ENCODE peak calls at places on chromosomes 3 and 15, in six cellular contexts. I is HFFc6, M is hepatocyte, A is dorsolateral prefrontal cortex, O is neural progenitor cell, P is Panc1. U is an unnamed sample.

GRCh38 chr3:122758877-122759670 is 34.6 kb downstream of the HSPBAP1 start:
- DNase-seq in I (no peak), M (no peak), A (no peak), O (no peak), P (no peak), U (no peak)

GRCh38 chr15:50224606-50225005 is 40.9 kb downstream of the HDC start:
- DNase-seq in I (peak; percentile 27), M (no peak), A (no peak), O (no peak), P (no peak), U (no peak)

GRCh38 chr15:94576889-94577533 is 345.6 kb downstream of the MCTP2 start:
- DNase-seq in I (no peak), M (peak; percentile 29), A (no peak), O (peak; percentile 65), P (peak; percentile 33), U (peak; percentile 72)

GRCh38 chr3:112302881-112303761 is 9.1 kb upstream of the SLC9C1 start:
- DNase-seq in I (no peak), M (peak; percentile 16), A (no peak), O (peak; percentile 92), P (no peak), U (no peak)

GRCh38 chr15:62477929-62478328 is 312.8 kb upstream of the C2CD4B start:
- DNase-seq in I (no peak), M (no peak), A (no peak), O (no peak), P (no peak), U (no peak)

GRCh38 chr15:26126070-26126469 is 262.9 kb upstream of the ATP10A start:
- DNase-seq in I (no peak), M (no peak), A (peak; percentile 23), O (no peak), P (no peak), U (no peak)

GRCh38 chr3:151107701-151108100 is 22.2 kb downstream of the MED12L start:
- DNase-seq in I (no peak), M (peak; percentile 7), A (no peak), O (peak; percentile 83), P (no peak), U (no peak)

GRCh38 chr15:47158573-47158972 is 558.7 kb upstream of the SEMA6D start:
- DNase-seq in I (no peak), M (no peak), A (no peak), O (no peak), P (no peak), U (no peak)

GRCh38 chr3:97910931-97911351 is 61.3 kb downstream of the RIOX2 start:
- DNase-seq in I (no peak), M (peak; percentile 6), A (no peak), O (no peak), P (no peak), U (no peak)

GRCh38 chr3:13771496-13771895 is 108.4 kb downstream of the WNT7A start:
- DNase-seq in I (no peak), M (no peak), A (no peak), O (no peak), P (no peak), U (no peak)

GRCh38 chr15:34644061-34644460 is 60.6 kb upstream of the GOLGA8B start:
- DNase-seq in I (peak; percentile 87), M (no peak), A (no peak), O (no peak), P (no peak), U (peak; percentile 38)

GRCh38 chr15:74655424-74655823 is 39.8 kb downstream of the CLK3 start:
- DNase-seq in I (no peak), M (no peak), A (no peak), O (no peak), P (no peak), U (no peak)

GRCh38 chr3:12618426-12618825 is 45.5 kb downstream of the RAF1 start:
- DNase-seq in I (no peak), M (no peak), A (no peak), O (no peak), P (no peak), U (no peak)

GRCh38 chr3:46353639-46354410 is at the start of gene CCR2:
- DNase-seq in I (no peak), M (peak; percentile 18), A (no peak), O (no peak), P (no peak), U (peak; percentile 23)

GRCh38 chr15:91186892-91187644 is 87.0 kb downstream of the SV2B start:
- DNase-seq in I (no peak), M (peak; percentile 73), A (no peak), O (peak; percentile 66), P (no peak), U (peak; percentile 56)

GRCh38 chr3:90129710-90130109 is 1022.3 kb downstream of the EPHA3 start:
- DNase-seq in I (no peak), M (no peak), A (no peak), O (no peak), P (no peak), U (no peak)

GRCh38 chr15:87269566-87269965 is 987.0 kb downstream of the NTRK3 start:
- DNase-seq in I (peak; percentile 20), M (no peak), A (no peak), O (no peak), P (no peak), U (no peak)

GRCh38 chr3:100046986-100047385 is 67.3 kb downstream of the FILIP1L start:
- DNase-seq in I (no peak), M (no peak), A (no peak), O (no peak), P (no peak), U (no peak)

GRCh38 chr3:190053919-190054672 is 66.6 kb downstream of the P3H2 start:
- DNase-seq in I (peak; percentile 78), M (peak; percentile 39), A (no peak), O (no peak), P (no peak), U (peak; percentile 42)

GRCh38 chr15:63509933-63510547 is 5.6 kb downstream of the USP3 start:
- DNase-seq in I (peak; percentile 57), M (no peak), A (no peak), O (no peak), P (peak; percentile 56), U (peak; percentile 56)

GRCh38 chr3:13617981-13618380 is 69.1 kb downstream of the FBLN2 start:
- DNase-seq in I (no peak), M (no peak), A (no peak), O (no peak), P (no peak), U (no peak)

GRCh38 chr15:64460737-64461576 is 579 bp downstream of the ZNF609 start:
- DNase-seq in I (peak; percentile 85), M (peak; percentile 64), A (peak; percentile 30), O (peak; percentile 56), P (peak; percentile 24), U (peak; percentile 81)

GRCh38 chr15:58297639-58298038 is 134.2 kb upstream of the LIPC start:
- DNase-seq in I (no peak), M (no peak), A (no peak), O (no peak), P (no peak), U (no peak)

GRCh38 chr15:43968551-43968950 is 141.7 kb downstream of the WDR76 start:
- DNase-seq in I (no peak), M (no peak), A (no peak), O (no peak), P (no peak), U (no peak)

GRCh38 chr3:79820089-79820488 is 52.3 kb upstream of the ROBO1 start:
- DNase-seq in I (no peak), M (no peak), A (no peak), O (no peak), P (no peak), U (no peak)

GRCh38 chr3:3464131-3464530 is 284.6 kb upstream of the CRBN start:
- DNase-seq in I (no peak), M (no peak), A (no peak), O (peak; percentile 4), P (no peak), U (no peak)

GRCh38 chr15:75107905-75108838 is 84.8 kb downstream of the PPCDC start:
- DNase-seq in I (peak; percentile 90), M (peak; percentile 26), A (no peak), O (no peak), P (no peak), U (peak; percentile 89)

GRCh38 chr3:127427666-127428065 is 139.8 kb upstream of the PRR20G start:
- DNase-seq in I (no peak), M (no peak), A (no peak), O (no peak), P (no peak), U (no peak)

GRCh38 chr15:65085990-65086679 is 9.6 kb downstream of the KBTBD13 start:
- DNase-seq in I (peak; percentile 24), M (peak; percentile 8), A (peak; percentile 23), O (peak; percentile 71), P (no peak), U (peak; percentile 66)

GRCh38 chr15:90557651-90558084 is 27.9 kb downstream of the CRTC3 start:
- DNase-seq in I (peak; percentile 54), M (peak; percentile 41), A (peak; percentile 87), O (no peak), P (no peak), U (no peak)

GRCh38 chr3:109642042-109642441 is 304.7 kb upstream of the DPPA4 start:
- DNase-seq in I (no peak), M (no peak), A (no peak), O (no peak), P (no peak), U (no peak)

GRCh38 chr3:39467394-39468107 is at the start of gene MOBP:
- DNase-seq in I (no peak), M (no peak), A (no peak), O (peak; percentile 38), P (no peak), U (no peak)

GRCh38 chr3:43733459-43734384 is 43.0 kb downstream of the ABHD5 start:
- DNase-seq in I (peak; percentile 73), M (no peak), A (no peak), O (no peak), P (no peak), U (no peak)
- TF ChIP-seq CTCF in I (peak; percentile 31), M (no peak), A (no peak), O (no peak), P (no peak), U (no peak)

GRCh38 chr3:50370594-50370993 is 11.3 kb upstream of the TMEM115 start:
- DNase-seq in I (no peak), M (peak; percentile 54), A (no peak), O (peak; percentile 62), P (no peak), U (peak; percentile 50)
- TF ChIP-seq CTCF in I (peak; percentile 14), M (peak; percentile 40), A (no peak), O (peak; percentile 44), P (no peak), U (no peak)

GRCh38 chr3:125075738-125076137 is 19.9 kb upstream of the HEG1 start:
- DNase-seq in I (no peak), M (no peak), A (no peak), O (peak; percentile 51), P (no peak), U (no peak)
- TF ChIP-seq CTCF in I (no peak), M (no peak), A (no peak), O (peak; percentile 29), P (no peak), U (no peak)

GRCh38 chr3:154954750-154955149 is 125.4 kb upstream of the MME start:
- DNase-seq in I (peak; percentile 49), M (peak; percentile 48), A (no peak), O (peak; percentile 32), P (no peak), U (peak; percentile 70)
- TF ChIP-seq CTCF in I (peak; percentile 82), M (peak; percentile 55), A (no peak), O (peak; percentile 60), P (no peak), U (peak; percentile 62)

DNA sequence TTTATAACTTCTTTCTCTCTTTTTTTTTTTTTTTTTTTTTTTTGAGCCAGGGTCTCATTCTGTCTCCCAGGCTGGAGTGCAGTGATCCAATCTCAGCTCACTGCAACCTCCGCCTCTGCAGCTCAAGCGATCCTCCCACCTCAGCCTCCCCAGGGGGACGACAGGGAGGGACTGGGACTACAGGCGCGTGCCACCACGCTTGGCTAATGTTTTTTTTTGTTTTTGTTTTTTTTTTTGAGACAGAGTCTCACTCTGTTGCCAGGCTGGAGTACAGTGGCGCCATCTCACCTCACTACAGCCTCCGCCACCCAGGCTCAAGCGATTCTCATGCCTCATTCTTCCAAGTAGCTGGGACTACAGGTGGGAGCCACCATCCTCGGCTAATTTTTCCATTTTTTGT is 17.7 kb upstream of the PRKCI start:
- DNase-seq in I (no peak), M (no peak), A (no peak), O (no peak), P (no peak), U (no peak)
- TF ChIP-seq CTCF in I (no peak), M (no peak), A (no peak), O (no peak), P (no peak), U (no peak)